ENCODE peak calls at places on chromosome 20, in four cellular contexts. One of them, this sample, is unnamed. For H3K36me3 and H3K9me3, the result is how much of the 10 kb centered on the place peaks cover.

GRCh38 chr20:6579824-6580223 is 187.7 kb upstream of the BMP2 start:
- DNase-seq in neuronal stem cell: no peak
- DNase-seq in endothelial cell of umbilical vein: no peak
- DNase-seq in Karpas-422: no peak
- DNase-seq in this sample: no peak

GRCh38 chr20:50305636-50306477 is 115.2 kb downstream of the CEBPB start:
- DNase-seq in neuronal stem cell: no peak
- DNase-seq in endothelial cell of umbilical vein: no peak
- DNase-seq in Karpas-422: no peak
- DNase-seq in this sample: no peak

GRCh38 chr20:46427384-46427783 is 21.0 kb upstream of the ELMO2 start:
- DNase-seq in neuronal stem cell: no peak
- DNase-seq in endothelial cell of umbilical vein: no peak
- DNase-seq in Karpas-422: no peak
- DNase-seq in this sample: no peak

GRCh38 chr20:57586370-57586793 is 25.5 kb downstream of the PCK1 start:
- DNase-seq in neuronal stem cell: no peak
- DNase-seq in endothelial cell of umbilical vein: no peak
- DNase-seq in Karpas-422: no peak
- DNase-seq in this sample: peak

GRCh38 chr20:8790442-8791074 is 278.3 kb upstream of the PLCB4 start:
- DNase-seq in neuronal stem cell: peak
- DNase-seq in endothelial cell of umbilical vein: peak
- DNase-seq in Karpas-422: peak
- DNase-seq in this sample: peak

GRCh38 chr20:46348972-46349741 is 40.9 kb upstream of the CDH22 start:
- DNase-seq in neuronal stem cell: peak
- DNase-seq in endothelial cell of umbilical vein: peak
- DNase-seq in Karpas-422: peak
- DNase-seq in this sample: peak

GRCh38 chr20:23257848-23258746 is 92.5 kb upstream of the NXT1 start:
- DNase-seq in neuronal stem cell: no peak
- DNase-seq in endothelial cell of umbilical vein: peak
- DNase-seq in Karpas-422: no peak
- DNase-seq in this sample: peak

GRCh38 chr20:53652090-53652858 is 58.6 kb upstream of the ZNF217 start:
- DNase-seq in neuronal stem cell: no peak
- DNase-seq in endothelial cell of umbilical vein: no peak
- DNase-seq in Karpas-422: no peak
- DNase-seq in this sample: no peak

GRCh38 chr20:34062651-34063482 is 49.2 kb downstream of the EIF2S2 start:
- DNase-seq in neuronal stem cell: no peak
- DNase-seq in endothelial cell of umbilical vein: no peak
- DNase-seq in Karpas-422: no peak
- DNase-seq in this sample: no peak

GRCh38 chr20:61886721-61887658 is 178.7 kb downstream of the TAF4 start:
- DNase-seq in neuronal stem cell: peak
- DNase-seq in endothelial cell of umbilical vein: peak
- DNase-seq in Karpas-422: peak
- DNase-seq in this sample: peak

GRCh38 chr20:48736231-48736630 is 91.6 kb downstream of the PREX1 start:
- DNase-seq in neuronal stem cell: no peak
- DNase-seq in endothelial cell of umbilical vein: no peak
- DNase-seq in Karpas-422: no peak
- DNase-seq in this sample: no peak

GRCh38 chr20:56875803-56876202 is 246.7 kb downstream of the TFAP2C start:
- DNase-seq in neuronal stem cell: no peak
- DNase-seq in endothelial cell of umbilical vein: no peak
- DNase-seq in Karpas-422: no peak
- DNase-seq in this sample: no peak

GRCh38 chr20:62751551-62752150 is 43.0 kb downstream of the NTSR1 start:
- DNase-seq in neuronal stem cell: no peak
- DNase-seq in endothelial cell of umbilical vein: no peak
- DNase-seq in Karpas-422: peak
- DNase-seq in this sample: no peak

GRCh38 chr20:18701969-18702368 is 111.6 kb upstream of the SCP2D1 start:
- DNase-seq in neuronal stem cell: no peak
- DNase-seq in endothelial cell of umbilical vein: no peak
- DNase-seq in Karpas-422: no peak
- DNase-seq in this sample: no peak

GRCh38 chr20:3250091-3250504 is 11.1 kb upstream of the SLC4A11 start:
- DNase-seq in neuronal stem cell: peak
- DNase-seq in endothelial cell of umbilical vein: peak
- DNase-seq in Karpas-422: peak
- DNase-seq in this sample: peak

GRCh38 chr20:327946-328563 is 2.7 kb downstream of the SOX12 start:
- DNase-seq in neuronal stem cell: no peak
- DNase-seq in endothelial cell of umbilical vein: peak
- DNase-seq in Karpas-422: peak
- DNase-seq in this sample: no peak

GRCh38 chr20:43895235-43895634 is 19.4 kb upstream of the TOX2 start:
- DNase-seq in neuronal stem cell: no peak
- DNase-seq in endothelial cell of umbilical vein: no peak
- DNase-seq in Karpas-422: no peak
- DNase-seq in this sample: no peak

GRCh38 chr20:36642136-36642535 is 3.9 kb downstream of the SLA2 start:
- DNase-seq in neuronal stem cell: no peak
- DNase-seq in endothelial cell of umbilical vein: no peak
- DNase-seq in Karpas-422: no peak
- DNase-seq in this sample: no peak

GRCh38 chr20:38970302-38970701 is 8.2 kb downstream of the DHX35 start:
- DNase-seq in neuronal stem cell: no peak
- DNase-seq in endothelial cell of umbilical vein: no peak
- DNase-seq in Karpas-422: no peak
- DNase-seq in this sample: no peak

GRCh38 chr20:43844778-43845614 is 69.7 kb upstream of the TOX2 start:
- DNase-seq in neuronal stem cell: no peak
- DNase-seq in endothelial cell of umbilical vein: peak
- DNase-seq in Karpas-422: peak
- DNase-seq in this sample: no peak

GRCh38 chr20:10848810-10849370 is 175.1 kb upstream of the JAG1 start:
- DNase-seq in neuronal stem cell: peak
- DNase-seq in endothelial cell of umbilical vein: peak
- DNase-seq in Karpas-422: no peak
- DNase-seq in this sample: no peak

GRCh38 chr20:62707981-62708521 is 585 bp upstream of the NTSR1 start:
- DNase-seq in neuronal stem cell: no peak
- DNase-seq in endothelial cell of umbilical vein: no peak
- DNase-seq in Karpas-422: peak
- DNase-seq in this sample: no peak

GRCh38 chr20:35463455-35464300 is 8.3 kb downstream of the CEP250 start:
- DNase-seq in neuronal stem cell: peak
- DNase-seq in endothelial cell of umbilical vein: peak
- DNase-seq in Karpas-422: peak
- DNase-seq in this sample: peak

GRCh38 chr20:36666181-36666740 is 20.3 kb upstream of the SLA2 start:
- DNase-seq in neuronal stem cell: no peak
- DNase-seq in endothelial cell of umbilical vein: peak
- DNase-seq in Karpas-422: peak
- DNase-seq in this sample: peak

GRCh38 chr20:17638835-17639407 is 43.1 kb downstream of the RRBP1 start:
- DNase-seq in neuronal stem cell: no peak
- DNase-seq in endothelial cell of umbilical vein: no peak
- DNase-seq in Karpas-422: no peak
- DNase-seq in this sample: no peak

GRCh38 chr20:62702886-62703852 is 5.5 kb upstream of the NTSR1 start:
- DNase-seq in neuronal stem cell: no peak
- DNase-seq in endothelial cell of umbilical vein: peak
- DNase-seq in Karpas-422: no peak
- DNase-seq in this sample: no peak

GRCh38 chr20:63023836-63024571 is 17.2 kb upstream of the BHLHE23 start:
- DNase-seq in neuronal stem cell: no peak
- DNase-seq in endothelial cell of umbilical vein: no peak
- DNase-seq in Karpas-422: no peak
- DNase-seq in this sample: no peak

GRCh38 chr20:53926428-53927028 is 143.9 kb downstream of the BCAS1 start:
- DNase-seq in neuronal stem cell: no peak
- DNase-seq in endothelial cell of umbilical vein: peak
- DNase-seq in Karpas-422: peak
- DNase-seq in this sample: peak

GRCh38 chr20:48624315-48625020 is 203.3 kb downstream of the PREX1 start:
- DNase-seq in neuronal stem cell: no peak
- DNase-seq in endothelial cell of umbilical vein: no peak
- DNase-seq in Karpas-422: no peak
- DNase-seq in this sample: no peak

GRCh38 chr20:46631212-46631869 is 19.9 kb downstream of the SLC13A3 start:
- DNase-seq in neuronal stem cell: no peak
- DNase-seq in endothelial cell of umbilical vein: no peak
- DNase-seq in Karpas-422: no peak
- DNase-seq in this sample: no peak

GRCh38 chr20:23920936-23921335 is 41.4 kb upstream of the CST5 start:
- DNase-seq in neuronal stem cell: no peak
- DNase-seq in endothelial cell of umbilical vein: no peak
- DNase-seq in Karpas-422: no peak
- DNase-seq in this sample: no peak

GRCh38 chr20:25284131-25284601 is 36.3 kb downstream of the PYGB start:
- DNase-seq in neuronal stem cell: no peak
- DNase-seq in endothelial cell of umbilical vein: no peak
- DNase-seq in Karpas-422: no peak
- DNase-seq in this sample: no peak
- H3K36me3 ChIP-seq in neuronal stem cell: half or more
- H3K36me3 ChIP-seq in endothelial cell of umbilical vein: under half
- H3K36me3 ChIP-seq in Karpas-422: half or more
- H3K36me3 ChIP-seq in this sample: half or more

DNA sequence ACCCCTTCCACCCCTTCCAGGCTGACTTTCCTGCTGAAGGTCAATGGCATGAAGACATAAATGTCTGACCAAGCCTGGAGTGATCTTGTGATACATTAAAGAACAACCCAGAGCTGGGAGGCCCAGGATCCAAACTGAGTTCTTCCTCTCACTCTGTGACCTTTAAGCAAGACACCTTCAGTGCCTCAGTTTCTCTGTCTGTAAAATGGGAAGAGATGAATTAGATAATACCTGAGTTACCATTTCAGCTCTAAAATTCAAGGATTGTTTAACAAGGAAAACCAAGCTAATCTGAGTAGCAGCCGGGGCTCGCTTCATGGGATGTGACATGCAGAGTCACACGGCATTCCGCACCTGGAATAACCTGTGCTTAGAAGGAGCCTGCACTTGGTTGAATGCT is 7.0 kb upstream of the NFATC2 start:
- DNase-seq in neuronal stem cell: no peak
- DNase-seq in endothelial cell of umbilical vein: no peak
- DNase-seq in Karpas-422: no peak
- DNase-seq in this sample: no peak
- H3K9me3 ChIP-seq in neuronal stem cell: under half
- H3K9me3 ChIP-seq in endothelial cell of umbilical vein: under half
- H3K9me3 ChIP-seq in Karpas-422: under half
- H3K9me3 ChIP-seq in this sample: under half

GRCh38 chr20:41406896-41407444 is 40.4 kb upstream of the EMILIN3 start:
- DNase-seq in neuronal stem cell: no peak
- DNase-seq in endothelial cell of umbilical vein: no peak
- DNase-seq in Karpas-422: no peak
- DNase-seq in this sample: no peak

GRCh38 chr20:41408986-41409385 is 42.4 kb upstream of the EMILIN3 start:
- DNase-seq in neuronal stem cell: no peak
- DNase-seq in endothelial cell of umbilical vein: peak
- DNase-seq in Karpas-422: no peak
- DNase-seq in this sample: no peak

GRCh38 chr20:41406307-41406706 is 39.7 kb upstream of the EMILIN3 start:
- DNase-seq in neuronal stem cell: no peak
- DNase-seq in endothelial cell of umbilical vein: no peak
- DNase-seq in Karpas-422: no peak
- DNase-seq in this sample: no peak

GRCh38 chr20:41408131-41408789 is 41.6 kb upstream of the EMILIN3 start:
- DNase-seq in neuronal stem cell: no peak
- DNase-seq in endothelial cell of umbilical vein: no peak
- DNase-seq in Karpas-422: no peak
- DNase-seq in this sample: no peak

GRCh38 chr20:41407617-41408016 is 41.0 kb upstream of the EMILIN3 start:
- DNase-seq in neuronal stem cell: no peak
- DNase-seq in endothelial cell of umbilical vein: no peak
- DNase-seq in Karpas-422: no peak
- DNase-seq in this sample: no peak
- H3K36me3 ChIP-seq in neuronal stem cell: half or more
- H3K36me3 ChIP-seq in endothelial cell of umbilical vein: under half
- H3K36me3 ChIP-seq in Karpas-422: under half
- H3K36me3 ChIP-seq in this sample: half or more

DNA sequence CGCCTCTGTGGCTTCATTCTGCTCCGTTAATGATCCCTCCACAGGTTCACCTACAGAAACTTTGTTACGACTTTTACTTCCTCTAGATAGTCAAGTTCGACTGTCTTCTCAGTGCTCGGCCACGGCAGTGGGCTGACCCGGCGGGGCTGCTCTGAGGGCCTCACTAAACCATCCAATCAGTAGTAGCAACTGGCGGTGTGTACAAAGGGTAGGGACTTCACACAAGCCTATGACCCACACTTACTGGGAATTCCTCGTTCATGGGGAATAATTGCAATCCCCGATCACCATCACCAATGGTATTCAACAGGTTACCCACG is 1959.2 kb upstream of the DEFB115 start:
- DNase-seq in neuronal stem cell: no peak
- DNase-seq in endothelial cell of umbilical vein: no peak
- DNase-seq in Karpas-422: no peak
- DNase-seq in this sample: no peak
- H3K9me3 ChIP-seq in neuronal stem cell: under half
- H3K9me3 ChIP-seq in endothelial cell of umbilical vein: under half
- H3K9me3 ChIP-seq in Karpas-422: under half
- H3K9me3 ChIP-seq in this sample: under half

DNA sequence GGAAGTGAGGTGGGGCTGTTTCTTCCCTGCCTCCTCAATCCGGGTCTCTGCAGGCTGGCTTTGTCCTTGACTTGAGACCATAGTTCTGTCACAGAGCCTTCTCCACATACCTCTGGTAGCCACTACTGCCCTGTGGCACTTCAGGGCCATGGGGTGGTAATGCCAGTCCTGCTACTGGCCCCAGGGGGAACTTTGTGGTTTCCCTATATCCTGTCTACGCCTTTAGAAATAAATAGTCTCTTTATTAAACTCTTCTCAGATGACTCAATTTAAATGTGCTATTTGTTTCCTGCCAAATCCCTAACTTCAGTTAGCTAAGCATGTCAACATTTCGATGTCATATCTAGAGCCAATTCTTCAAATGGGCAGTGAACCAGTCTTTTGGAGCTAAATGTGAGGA is 60.2 kb downstream of the SEL1L2 start:
- DNase-seq in neuronal stem cell: no peak
- DNase-seq in endothelial cell of umbilical vein: no peak
- DNase-seq in Karpas-422: no peak
- DNase-seq in this sample: no peak
- H3K36me3 ChIP-seq in neuronal stem cell: under half
- H3K36me3 ChIP-seq in endothelial cell of umbilical vein: under half
- H3K36me3 ChIP-seq in Karpas-422: under half
- H3K36me3 ChIP-seq in this sample: under half

DNA sequence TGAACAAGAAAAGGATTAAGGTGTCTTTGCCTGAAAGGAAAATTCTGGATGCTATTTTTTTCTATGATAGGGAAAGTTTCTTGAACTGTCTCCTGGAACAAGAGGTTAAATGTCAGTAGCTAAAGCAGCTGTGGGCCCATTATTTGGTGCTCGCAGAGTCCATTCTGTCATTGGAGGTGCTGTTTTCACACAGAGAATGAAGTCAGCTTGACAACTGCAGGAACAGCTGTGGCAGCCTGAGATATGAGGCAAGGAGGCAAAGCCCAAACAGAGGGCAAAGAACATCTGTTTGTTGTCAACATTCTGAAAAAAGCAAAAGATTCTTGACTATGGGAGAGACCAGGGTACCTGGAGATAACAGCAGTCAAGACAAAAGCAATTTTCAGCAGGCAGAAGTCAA is 548.2 kb downstream of the KIF16B start:
- DNase-seq in neuronal stem cell: no peak
- DNase-seq in endothelial cell of umbilical vein: no peak
- DNase-seq in Karpas-422: no peak
- DNase-seq in this sample: no peak
- H3K9me3 ChIP-seq in neuronal stem cell: under half
- H3K9me3 ChIP-seq in endothelial cell of umbilical vein: under half
- H3K9me3 ChIP-seq in Karpas-422: under half
- H3K9me3 ChIP-seq in this sample: under half

This sample was measured in cardiac muscle cell.